ENCODE peak calls at places on chromosomes 13 and 19, in six cellular contexts. A is pancreas, N is tibial nerve, Y is tibial artery, B is Panc1, G is uterus. J is an unnamed sample.

GRCh38 chr13:113357529-113357928 is 6.4 kb downstream of the GRTP1 start:
- DNase-seq in A (no peak), N (no peak), Y (no peak), B (peak; percentile 2), G (no peak), J (no peak)

GRCh38 chr19:1256646-1257474 is 8.5 kb downstream of the MIDN start:
- DNase-seq in A (peak; percentile 30), N (no peak), Y (no peak), B (no peak), G (no peak), J (no peak)

GRCh38 chr19:8127311-8127710 is 22.1 kb downstream of the FBN3 start:
- DNase-seq in A (no peak), N (no peak), Y (no peak), B (no peak), G (no peak), J (no peak)

GRCh38 chr19:46901701-46902401 is 41.1 kb downstream of the ARHGAP35 start:
- DNase-seq in A (no peak), N (no peak), Y (no peak), B (no peak), G (no peak), J (no peak)

GRCh38 chr19:17946965-17947784 is 14.4 kb downstream of the CCDC124 start:
- DNase-seq in A (peak; percentile 28), N (no peak), Y (no peak), B (no peak), G (no peak), J (no peak)

GRCh38 chr13:46964789-46965527 is 68.1 kb upstream of the HTR2A start:
- DNase-seq in A (no peak), N (no peak), Y (peak; percentile 30), B (no peak), G (no peak), J (no peak)

GRCh38 chr13:96836733-96837132 is 157.5 kb downstream of the OXGR1 start:
- DNase-seq in A (no peak), N (no peak), Y (no peak), B (no peak), G (no peak), J (no peak)

GRCh38 chr19:10568444-10568825 is 344 bp downstream of the CDKN2D start:
- DNase-seq in A (peak; percentile 51), N (no peak), Y (peak; percentile 37), B (no peak), G (no peak), J (no peak)

GRCh38 chr13:106159295-106160195 is 375.9 kb downstream of the EFNB2 start:
- DNase-seq in A (no peak), N (no peak), Y (no peak), B (no peak), G (no peak), J (no peak)

GRCh38 chr13:51895906-51896888 is 34.4 kb downstream of the CCDC70 start:
- DNase-seq in A (peak; percentile 28), N (peak; percentile 40), Y (no peak), B (peak; percentile 17), G (no peak), J (no peak)

GRCh38 chr13:81568824-81569223 is 1227.9 kb upstream of the SPRY2 start:
- DNase-seq in A (no peak), N (no peak), Y (no peak), B (no peak), G (no peak), J (no peak)

GRCh38 chr13:92681239-92681638 is 545.4 kb upstream of the GPC6 start:
- DNase-seq in A (no peak), N (no peak), Y (no peak), B (no peak), G (no peak), J (no peak)

GRCh38 chr13:52085416-52085815 is 43.5 kb downstream of the NEK5 start:
- DNase-seq in A (no peak), N (no peak), Y (no peak), B (no peak), G (no peak), J (no peak)

GRCh38 chr19:2523630-2524311 is 47.8 kb downstream of the GADD45B start:
- DNase-seq in A (no peak), N (no peak), Y (no peak), B (no peak), G (no peak), J (no peak)
- TF ChIP-seq CTCF in A (no peak), N (no peak), Y (peak; percentile 37), B (no peak), G (no peak), J (no peak)

DNA sequence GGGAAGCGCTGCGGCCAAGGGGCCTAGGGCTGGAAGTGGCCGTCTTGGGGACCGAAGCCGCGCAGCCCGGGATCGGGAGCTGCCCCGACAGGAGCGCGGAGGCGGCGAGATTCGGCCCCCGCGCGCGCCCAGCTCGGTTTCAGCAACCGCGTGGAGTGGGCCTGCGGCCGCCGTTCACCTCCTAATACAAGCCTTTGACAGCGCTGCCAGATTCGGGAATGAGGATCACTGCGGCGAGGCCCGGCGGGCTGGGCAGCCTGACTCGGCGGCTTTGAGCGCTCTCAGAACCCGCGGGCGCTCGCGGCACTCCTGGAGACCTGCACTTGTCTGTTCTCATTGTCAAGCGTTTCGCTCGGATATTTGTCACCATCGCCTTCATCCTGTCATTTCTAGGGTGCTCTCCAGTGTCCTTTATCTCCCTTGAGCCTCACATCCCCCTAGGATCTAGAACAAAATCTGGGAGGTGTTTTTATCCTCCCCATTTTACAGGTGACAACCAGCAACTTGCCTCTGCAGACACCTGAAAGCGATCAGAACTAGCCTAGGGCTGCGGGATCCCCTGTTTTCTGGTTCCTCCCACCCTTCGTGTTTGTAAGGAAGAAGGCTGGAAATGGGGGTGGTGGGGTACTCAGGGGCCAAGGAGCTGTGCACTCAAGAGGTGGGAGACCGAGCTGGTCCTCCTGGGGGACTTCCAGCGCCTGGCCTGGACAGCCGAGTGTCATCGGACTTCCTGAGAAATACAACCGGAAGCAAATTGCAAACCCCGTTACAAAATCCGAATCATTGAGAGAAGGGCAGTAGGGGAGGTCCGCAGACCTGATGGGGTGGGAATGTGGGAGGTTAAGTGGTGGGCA is 1.5 kb upstream of the CDX2 start:
- DNase-seq in A (no peak), N (no peak), Y (no peak), B (no peak), G (no peak), J (no peak)
- H3K4me3 ChIP-seq in A (no peak overlapping the region), N (no peak overlapping the region), Y (no peak overlapping the region), B (no peak overlapping the region), G (no peak overlapping the region), J (no peak overlapping the region)

DNA sequence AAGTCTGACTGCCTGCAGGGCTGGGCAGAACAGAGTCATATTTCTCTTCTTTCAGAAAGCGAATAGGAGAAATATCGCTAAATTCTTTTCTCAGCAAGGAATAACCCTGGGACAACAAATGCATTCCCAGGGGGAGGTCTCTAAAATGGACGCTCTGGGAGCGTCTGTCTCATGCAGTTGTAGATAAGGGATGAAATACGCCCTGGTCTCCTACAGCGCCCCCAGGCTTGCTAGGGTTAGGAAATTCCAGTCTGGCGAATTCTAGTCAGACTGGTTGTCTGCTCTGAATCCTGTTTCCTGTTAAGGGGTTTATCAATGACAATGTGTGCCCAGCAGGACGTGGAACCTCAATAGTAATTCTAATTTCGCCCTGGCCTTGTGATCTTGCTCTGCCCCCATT is 1214.1 kb downstream of the DIAPH3 start:
- DNase-seq in A (no peak), N (no peak), Y (no peak), B (no peak), G (no peak), J (no peak)
- H3K9me3 ChIP-seq in A (no peaks in the 10 kb centered on the region), N (peaks cover 3% of the 10 kb centered on the region), Y (no peaks in the 10 kb centered on the region), B (no peaks in the 10 kb centered on the region), G (no peaks in the 10 kb centered on the region), J (no peaks in the 10 kb centered on the region)

DNA sequence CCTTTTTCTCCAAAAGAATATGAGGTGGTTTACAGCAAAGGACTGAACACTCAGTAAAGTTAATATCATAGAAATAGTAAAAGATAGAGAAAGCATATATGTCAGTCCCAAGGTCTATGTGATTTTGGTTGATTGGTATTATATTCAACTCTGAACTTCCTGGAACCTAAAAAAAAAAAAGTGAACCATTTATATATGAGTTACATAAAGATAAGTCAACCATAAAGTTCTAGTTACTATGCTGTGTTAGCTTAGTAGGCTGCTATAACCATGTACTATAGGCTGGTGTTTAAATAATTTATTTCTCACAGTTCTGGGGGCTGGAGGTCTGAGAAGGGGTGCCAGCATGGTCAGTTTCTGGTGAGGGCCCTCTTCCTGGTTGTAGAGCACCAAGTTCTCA is 475.6 kb downstream of the KLF12 start:
- DNase-seq in A (no peak), N (no peak), Y (no peak), B (no peak), G (no peak), J (no peak)
- TF ChIP-seq CTCF in A (no peak), N (no peak), Y (no peak), B (no peak), G (no peak), J (no peak)

GRCh38 chr19:29612121-29612520 is 6.0 kb downstream of the POP4 start:
- DNase-seq in A (no peak), N (no peak), Y (no peak), B (no peak), G (no peak), J (no peak)
- H3K4me3 ChIP-seq in A (no peak overlapping the region), N (no peak overlapping the region), Y (no peak overlapping the region), B (no peak overlapping the region), G (no peak overlapping the region), J (no peak overlapping the region)

GRCh38 chr19:51873097-51873496 is 14.7 kb downstream of the ZNF577 start:
- DNase-seq in A (no peak), N (no peak), Y (no peak), B (no peak), G (no peak), J (no peak)
- H3K9me3 ChIP-seq in A (peaks cover 13% of the 10 kb centered on the region), N (peaks cover 66% of the 10 kb centered on the region), Y (peaks cover 28% of the 10 kb centered on the region), B (peaks cover 37% of the 10 kb centered on the region), G (peaks cover 52% of the 10 kb centered on the region), J (peaks cover 86% of the 10 kb centered on the region)

GRCh38 chr19:45092747-45093678 is at the start of gene PPP1R37:
- DNase-seq in A (peak; percentile 96), N (peak; percentile 92), Y (peak; percentile 93), B (peak; percentile 85), G (peak; percentile 91), J (peak; percentile 70)
- TF ChIP-seq CTCF in A (no peak), N (peak; percentile 65), Y (peak; percentile 47), B (no peak), G (peak; percentile 55), J (peak; percentile 27)

GRCh38 chr13:91533354-91533753 is 134.9 kb downstream of the GPC5 start:
- DNase-seq in A (no peak), N (no peak), Y (no peak), B (no peak), G (no peak), J (no peak)

GRCh38 chr13:91531646-91532045 is 133.2 kb downstream of the GPC5 start:
- DNase-seq in A (no peak), N (no peak), Y (no peak), B (no peak), G (no peak), J (no peak)

GRCh38 chr13:91539458-91540156 is 141.2 kb downstream of the GPC5 start:
- DNase-seq in A (no peak), N (no peak), Y (no peak), B (no peak), G (no peak), J (no peak)

GRCh38 chr13:91537376-91537775 is 139.0 kb downstream of the GPC5 start:
- DNase-seq in A (no peak), N (no peak), Y (no peak), B (no peak), G (no peak), J (no peak)

GRCh38 chr13:91534996-91535395 is 136.6 kb downstream of the GPC5 start:
- DNase-seq in A (no peak), N (no peak), Y (no peak), B (no peak), G (no peak), J (no peak)
- H3K4me3 ChIP-seq in A (no peak overlapping the region), N (no peak overlapping the region), Y (no peak overlapping the region), B (no peak overlapping the region), G (no peak overlapping the region), J (no peak overlapping the region)

J was measured in esophagus squamous epithelium.